ENCODE peak calls at places on chromosomes 3 and 15, in four cellular contexts. R, O, F and V are unnamed samples.

GRCh38 chr15:82128401-82129143 is 82.8 kb upstream of the MEX3B start:
- DNase-seq in R (no peak), F (no peak), O (no peak), V (no peak)

GRCh38 chr3:63353383-63353782 is 75.3 kb downstream of the SYNPR start:
- DNase-seq in F (no peak), R (no peak), O (no peak), V (peak)

GRCh38 chr15:31359722-31360111 is 33.1 kb downstream of the KLF13 start:
- DNase-seq in O (no peak), R (no peak), F (no peak), V (no peak)

GRCh38 chr3:126161309-126161708 is 19.1 kb downstream of the ALDH1L1 start:
- DNase-seq in O (no peak), F (no peak), R (no peak), V (no peak)

GRCh38 chr3:132352556-132353143 is 35.4 kb downstream of the ACP3 start:
- DNase-seq in F (peak), R (peak), O (peak), V (peak)

GRCh38 chr15:90934949-90935751 is at the start of gene UNC45A:
- DNase-seq in F (peak), O (peak), R (peak), V (peak)

GRCh38 chr15:90871716-90872480 is 3.5 kb downstream of the FURIN start:
- DNase-seq in F (peak), R (no peak), O (peak), V (no peak)

GRCh38 chr15:74835312-74835823 is 7.6 kb downstream of the ULK3 start:
- DNase-seq in F (peak), R (no peak), O (peak), V (peak)

GRCh38 chr3:78858165-78858564 is 909.6 kb downstream of the ROBO1 start:
- DNase-seq in F (no peak), O (no peak), R (no peak), V (no peak)

GRCh38 chr3:21672303-21672702 is 78.7 kb downstream of the ZNF385D start:
- DNase-seq in O (no peak), R (peak), F (no peak), V (peak)

GRCh38 chr3:60131607-60132006 is 1081.8 kb upstream of the CFAP20DC start:
- DNase-seq in O (no peak), R (no peak), F (no peak), V (no peak)

GRCh38 chr3:141240290-141241247 is 8.9 kb downstream of the PXYLP1 start:
- DNase-seq in R (no peak), F (no peak), O (peak), V (peak)

GRCh38 chr15:73809728-73810501 is 56.8 kb upstream of the INSYN1 start:
- DNase-seq in F (no peak), O (no peak), R (no peak), V (peak)

GRCh38 chr3:42179110-42179725 is 86.8 kb downstream of the CCK start:
- DNase-seq in R (peak), F (peak), O (peak), V (peak)

GRCh38 chr15:56532766-56533455 is 68.0 kb upstream of the MNS1 start:
- DNase-seq in O (no peak), R (no peak), F (no peak), V (no peak)

GRCh38 chr15:80662756-80663553 is 32.2 kb upstream of the ABHD17C start:
- DNase-seq in O (no peak), R (no peak), F (no peak), V (no peak)

GRCh38 chr3:175651716-175652115 is 792.6 kb downstream of the NAALADL2 start:
- DNase-seq in O (no peak), R (no peak), F (no peak), V (no peak)

GRCh38 chr3:30544811-30545210 is 61.6 kb upstream of the TGFBR2 start:
- DNase-seq in F (no peak), R (peak), O (no peak), V (peak)

GRCh38 chr3:46461971-46462910 is 2.5 kb downstream of the LTF start:
- DNase-seq in R (no peak), F (peak), O (peak), V (peak)
- TF ChIP-seq CTCF in R (peak), F (no peak), O (peak), V (no peak)

GRCh38 chr3:47512416-47513124 is 942 bp downstream of the ELP6 start:
- DNase-seq in R (no peak), F (no peak), O (peak), V (peak)
- H3K4me3 ChIP-seq in R (peak), F (peak), O (peak), V (peak)

GRCh38 chr3:50484681-50485263 is 18.7 kb downstream of the CACNA2D2 start:
- DNase-seq in R (no peak), O (no peak), F (no peak), V (no peak)

GRCh38 chr3:50483374-50483773 is 20.1 kb downstream of the CACNA2D2 start:
- DNase-seq in F (no peak), R (no peak), O (no peak), V (no peak)

GRCh38 chr3:50486219-50486888 is 17.1 kb downstream of the CACNA2D2 start:
- DNase-seq in O (no peak), R (no peak), F (no peak), V (no peak)

GRCh38 chr3:50490438-50490970 is 12.9 kb downstream of the CACNA2D2 start:
- DNase-seq in F (no peak), O (no peak), R (no peak), V (no peak)

DNA sequence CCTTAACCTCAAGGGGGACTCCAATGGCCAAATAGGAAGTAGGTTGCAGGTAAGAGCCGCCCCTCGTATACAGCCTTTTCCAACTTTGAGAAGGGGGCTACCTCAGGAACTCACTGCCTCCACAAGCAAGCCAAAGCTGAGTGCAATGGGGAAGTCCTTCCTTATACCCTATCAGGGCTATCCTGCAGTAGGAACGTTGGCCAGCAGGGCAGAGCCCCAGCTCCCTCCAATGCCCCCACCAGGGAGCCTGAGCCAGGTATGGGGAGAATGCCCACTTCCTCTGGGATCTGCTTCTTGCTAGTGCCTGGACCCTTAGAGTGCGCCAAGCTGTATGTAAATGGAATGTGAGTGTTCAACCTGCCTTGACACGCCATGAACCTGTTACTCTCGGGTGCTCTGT is 16.3 kb downstream of the CACNA2D2 start:
- DNase-seq in O (no peak), R (no peak), F (no peak), V (no peak)
- TF ChIP-seq CTCF in O (no peak), R (no peak), F (no peak), V (no peak)

GRCh38 chr15:78922527-78922926 is 22.3 kb downstream of the CTSH start:
- DNase-seq in O (no peak), F (peak), R (no peak), V (no peak)

GRCh38 chr15:78923480-78924360 is 21.1 kb downstream of the CTSH start:
- DNase-seq in F (no peak), O (no peak), R (no peak), V (no peak)

GRCh38 chr15:78917888-78918287 is 27.0 kb downstream of the CTSH start:
- DNase-seq in F (no peak), O (no peak), R (no peak), V (no peak)

GRCh38 chr15:78921940-78922339 is 22.9 kb downstream of the CTSH start:
- DNase-seq in R (no peak), F (no peak), O (no peak), V (no peak)

GRCh38 chr15:78921517-78921916 is 23.3 kb downstream of the CTSH start:
- DNase-seq in F (no peak), O (no peak), R (no peak), V (no peak)
- H3K4me3 ChIP-seq in F (no peak), O (no peak), R (no peak), V (no peak)

DNA sequence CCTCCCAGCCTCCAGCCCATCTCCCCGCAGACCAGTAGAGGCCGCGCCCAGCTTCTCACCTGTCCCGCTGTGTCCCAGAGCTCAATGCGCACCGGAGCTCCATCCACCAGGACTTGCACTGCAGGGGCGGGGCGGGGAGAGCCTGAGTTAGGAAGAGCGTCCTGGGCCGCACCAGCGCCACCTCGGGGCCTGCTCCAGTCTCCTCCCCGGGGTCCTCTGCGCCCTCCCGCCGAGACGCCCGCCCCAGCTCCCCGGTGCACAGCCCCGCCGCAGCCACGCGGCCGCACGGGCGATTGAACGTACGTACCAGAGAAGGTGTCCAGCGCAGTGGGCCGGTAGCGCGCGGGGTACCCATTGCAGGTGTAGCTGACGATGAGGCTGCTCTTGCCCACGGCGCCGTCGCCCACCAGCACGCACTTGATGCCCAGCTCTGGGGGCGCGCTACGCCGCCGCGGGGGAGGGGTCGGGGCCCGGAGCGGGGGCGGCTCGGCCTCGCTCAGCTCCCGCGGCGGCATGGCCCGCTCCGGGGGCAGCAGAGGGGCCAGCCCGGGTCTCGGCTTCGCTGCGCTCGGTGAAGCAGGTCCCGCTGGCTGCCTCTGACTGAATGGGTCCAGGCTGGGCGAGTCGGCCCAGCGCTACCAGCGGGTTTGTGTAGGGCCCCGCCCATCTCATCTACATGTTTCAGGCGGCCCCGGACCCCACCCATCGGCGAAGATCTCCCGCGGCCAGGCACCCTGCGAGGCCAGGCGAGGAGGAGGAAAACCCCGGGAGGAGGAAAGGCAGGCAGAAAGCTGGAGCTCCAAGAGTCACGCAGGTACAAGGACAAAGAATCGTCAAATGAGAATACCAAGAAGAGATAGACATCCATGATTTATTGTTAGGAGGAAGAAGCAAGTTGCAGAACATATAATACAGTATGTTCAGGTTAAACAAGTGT is at the start of gene RHOV:
- DNase-seq in O (peak), R (no peak), F (peak), V (no peak)
- TF ChIP-seq CTCF in O (peak), R (peak), F (peak), V (peak)

DNA sequence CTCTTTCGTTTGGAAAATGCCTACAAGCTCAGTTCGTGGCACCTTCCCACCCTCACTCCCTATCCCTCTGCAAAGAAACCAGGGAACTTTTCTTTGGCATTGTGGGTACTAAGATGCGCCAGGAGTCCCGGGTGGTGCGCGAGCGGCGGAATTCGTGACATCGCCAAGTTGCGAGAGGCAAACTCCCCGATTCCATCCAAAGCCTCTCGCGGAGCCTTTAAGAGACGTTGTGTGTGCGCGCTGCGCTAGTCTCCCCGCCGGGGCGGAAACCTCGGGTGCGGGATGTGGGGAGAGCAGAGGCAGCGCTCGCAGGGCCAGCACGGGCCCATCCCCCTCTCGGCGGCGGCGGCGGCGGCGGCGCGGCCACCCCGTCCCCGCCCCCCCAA is 443 bp upstream of the NR2F2 start:
- DNase-seq in F (peak), R (no peak), O (no peak), V (peak)
- H3K4me3 ChIP-seq in F (peak), R (peak), O (peak), V (peak)

GRCh38 chr3:123878807-123879206 is 5.3 kb downstream of the MYLK start:
- DNase-seq in F (no peak), R (no peak), O (no peak), V (no peak)

GRCh38 chr3:123883111-123883510 is 1.0 kb downstream of the MYLK start:
- DNase-seq in O (no peak), R (no peak), F (no peak), V (no peak)

GRCh38 chr3:123883656-123884257 is 375 bp downstream of the MYLK start:
- DNase-seq in O (no peak), R (no peak), F (peak), V (peak)

GRCh38 chr3:123881771-123882170 is 2.4 kb downstream of the MYLK start:
- DNase-seq in F (no peak), R (no peak), O (no peak), V (no peak)

GRCh38 chr3:123880998-123881561 is 3.1 kb downstream of the MYLK start:
- DNase-seq in R (peak), O (peak), F (no peak), V (peak)
- TF ChIP-seq CTCF in R (peak), O (peak), F (peak), V (peak)

DNA sequence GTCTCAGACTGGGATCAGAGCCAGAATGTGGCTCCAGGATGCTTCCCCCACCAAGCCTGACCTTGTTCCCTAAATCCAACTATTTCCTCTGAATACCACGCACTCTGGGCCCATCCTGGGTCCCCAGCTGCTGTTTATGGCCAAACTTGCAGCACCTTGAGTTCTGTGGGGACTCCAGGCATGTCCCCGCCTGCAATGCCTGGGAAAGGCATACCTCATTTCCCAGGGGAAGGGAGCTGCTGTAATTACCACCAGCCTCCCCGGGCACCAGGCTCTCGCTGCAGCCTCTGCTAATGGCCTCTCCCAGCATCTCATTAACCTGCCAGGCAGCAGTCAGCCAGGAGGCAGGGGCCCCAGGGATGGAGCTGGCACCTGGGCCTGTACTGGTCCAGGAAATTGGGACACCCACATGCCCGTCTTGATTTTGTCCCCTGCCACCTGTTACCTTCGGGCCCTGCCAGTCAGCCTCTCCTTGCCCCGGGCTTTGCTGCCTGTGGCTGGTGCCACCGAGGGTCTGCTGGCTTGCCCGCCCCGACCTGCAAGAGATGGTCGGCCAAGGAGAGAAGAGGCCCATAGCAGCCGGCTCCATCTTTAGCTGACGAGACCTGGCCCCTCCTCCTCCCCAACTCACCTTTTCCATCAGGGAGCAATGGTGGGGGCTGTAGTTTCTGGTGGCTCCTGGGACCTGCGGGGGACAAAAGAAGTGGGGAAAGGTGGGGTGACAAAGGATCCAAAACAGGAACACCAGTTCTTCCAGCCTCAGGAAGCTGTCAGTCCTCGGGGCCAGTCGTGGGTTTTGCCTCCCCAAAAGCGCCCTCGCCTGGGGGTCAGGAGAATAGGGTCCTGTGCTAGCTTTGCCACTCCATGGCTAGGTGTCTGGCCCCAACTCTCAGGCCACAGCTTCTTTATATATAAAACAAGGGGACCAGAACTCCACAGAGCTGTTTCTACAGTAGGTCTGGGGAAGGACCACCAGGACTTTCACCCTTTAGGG is 4.3 kb downstream of the CCDC9B start:
- DNase-seq in R (no peak), O (peak), F (peak), V (no peak)
- H3K4me3 ChIP-seq in R (no peak), O (no peak), F (no peak), V (no peak)

GRCh38 chr15:91974321-91974720 is 120.8 kb downstream of the SLCO3A1 start:
- DNase-seq in O (no peak), F (no peak), R (no peak), V (no peak)

GRCh38 chr15:91968610-91969009 is 115.1 kb downstream of the SLCO3A1 start:
- DNase-seq in R (no peak), F (no peak), O (no peak), V (no peak)

GRCh38 chr15:91970142-91970541 is 116.6 kb downstream of the SLCO3A1 start:
- DNase-seq in O (no peak), R (peak), F (no peak), V (peak)

GRCh38 chr15:91975241-91975978 is 121.9 kb downstream of the SLCO3A1 start:
- DNase-seq in O (no peak), F (no peak), R (no peak), V (no peak)

GRCh38 chr15:91973481-91973880 is 120.0 kb downstream of the SLCO3A1 start:
- DNase-seq in F (no peak), R (no peak), O (no peak), V (no peak)
- TF ChIP-seq CTCF in F (peak), R (no peak), O (no peak), V (no peak)